ENCODE peak calls at places on chromosomes 1 and 21, in ten cellular contexts. T is IMR-90, D is uterus, S is fibroblast of mammary gland, X is foreskin fibroblast, L is PC-3, E is psoas muscle, B is GM12865, W is endodermal cell, Z is fibroblast of the aortic adventitia. G is an unnamed sample.
A peak's percentile ranks its signal among the peaks of the same experiment; 100 is the strongest.

GRCh38 chr1:32893198-32894018 is 7.1 kb downstream of the HPCA start:
- DNase-seq in Z (no peak), B (no peak), T (peak; percentile 20), W (peak; percentile 85), E (peak; percentile 61), L (no peak), X (peak; percentile 45), D (peak; percentile 70), S (peak; percentile 14), G (peak; percentile 12)

GRCh38 chr1:159170639-159171038 is 776 bp upstream of the CADM3 start:
- DNase-seq in D (no peak), S (peak; percentile 39), L (no peak), E (no peak), W (no peak), T (no peak), X (no peak), Z (peak; percentile 4), B (no peak), G (no peak)

GRCh38 chr1:50742523-50742922 is 217.5 kb downstream of the FAF1 start:
- DNase-seq in W (no peak), Z (no peak), L (peak; percentile 41), X (peak; percentile 50), E (no peak), D (no peak), S (peak; percentile 69), B (no peak), T (peak; percentile 41), G (no peak)

GRCh38 chr1:6412896-6413295 is 6.8 kb downstream of the HES2 start:
- DNase-seq in T (no peak), S (no peak), B (no peak), E (no peak), L (peak; percentile 98), X (no peak), D (no peak), Z (no peak), W (no peak), G (no peak)

GRCh38 chr21:32554832-32555436 is 30.4 kb downstream of the TCP10L start:
- DNase-seq in E (no peak), L (no peak), S (no peak), X (peak; percentile 6), W (no peak), B (no peak), D (no peak), Z (peak; percentile 57), T (peak; percentile 46), G (no peak)

GRCh38 chr1:232183802-232184201 is 446.1 kb downstream of the SIPA1L2 start:
- DNase-seq in E (no peak), D (no peak), W (peak; percentile 32), Z (no peak), X (no peak), L (no peak), S (no peak), B (no peak), T (no peak), G (no peak)

GRCh38 chr1:31626451-31627202 is 9.1 kb downstream of the HCRTR1 start:
- DNase-seq in L (no peak), X (peak; percentile 77), B (no peak), T (peak; percentile 29), S (peak; percentile 67), D (peak; percentile 45), Z (peak; percentile 33), W (no peak), E (peak; percentile 72), G (no peak)

GRCh38 chr1:157403203-157403602 is 149.1 kb downstream of the FCRL5 start:
- DNase-seq in L (peak; percentile 31), E (no peak), W (peak; percentile 85), B (peak; percentile 75), D (no peak), X (peak; percentile 48), T (no peak), S (no peak), Z (no peak), G (peak; percentile 9)

GRCh38 chr1:118081387-118081786 is 103.6 kb downstream of the SPAG17 start:
- DNase-seq in B (peak; percentile 52), Z (no peak), W (no peak), S (no peak), E (no peak), X (no peak), D (no peak), L (peak; percentile 19), T (no peak), G (no peak)

GRCh38 chr21:37208056-37208705 is 59.0 kb downstream of the VPS26C start:
- DNase-seq in E (peak; percentile 92), W (no peak), S (no peak), D (no peak), T (no peak), L (no peak), X (peak; percentile 50), Z (no peak), B (peak; percentile 91), G (peak; percentile 16)

GRCh38 chr1:110675060-110675791 is 486 bp upstream of the KCNA3 start:
- DNase-seq in E (peak; percentile 48), X (no peak), S (no peak), Z (no peak), W (peak; percentile 72), T (no peak), B (no peak), L (no peak), D (no peak), G (no peak)

GRCh38 chr1:236753554-236753953 is 41.5 kb upstream of the MTR start:
- DNase-seq in T (peak; percentile 21), Z (peak; percentile 19), S (peak; percentile 24), D (no peak), B (peak; percentile 31), E (no peak), L (peak; percentile 54), W (peak; percentile 79), X (peak; percentile 14), G (peak; percentile 16)

GRCh38 chr1:54996869-54997710 is 1.6 kb upstream of the BSND start:
- DNase-seq in T (no peak), E (no peak), S (no peak), D (no peak), L (no peak), W (peak; percentile 77), B (no peak), Z (peak; percentile 1), X (peak; percentile 41), G (peak; percentile 16)

GRCh38 chr1:6037338-6037762 is 8.3 kb upstream of the KCNAB2 start:
- DNase-seq in B (peak; percentile 47), E (no peak), L (peak; percentile 52), X (peak; percentile 55), T (peak; percentile 34), W (peak; percentile 63), Z (peak; percentile 13), S (peak; percentile 80), D (no peak), G (peak; percentile 63)

GRCh38 chr21:41706678-41707077 is 60.2 kb downstream of the RIPK4 start:
- DNase-seq in X (peak; percentile 15), E (no peak), T (peak; percentile 39), W (no peak), D (no peak), L (no peak), Z (peak; percentile 24), B (peak; percentile 16), S (peak; percentile 19), G (no peak)

GRCh38 chr1:167276969-167277368 is 56.3 kb downstream of the POU2F1 start:
- DNase-seq in E (no peak), W (no peak), B (peak; percentile 71), L (no peak), Z (no peak), X (no peak), D (no peak), S (no peak), T (no peak), G (no peak)

GRCh38 chr1:234933475-234933874 is 195.2 kb downstream of the TOMM20 start:
- DNase-seq in Z (peak; percentile 65), X (peak; percentile 87), E (peak; percentile 88), B (peak; percentile 88), S (peak; percentile 81), T (peak; percentile 69), L (peak; percentile 70), D (no peak), W (no peak), G (peak; percentile 71)
- TF ChIP-seq CTCF in Z (no peak), X (no peak), E (no peak), B (no peak), S (no peak), T (no peak), L (no peak), D (no peak), W (no peak), G (no peak)

DNA sequence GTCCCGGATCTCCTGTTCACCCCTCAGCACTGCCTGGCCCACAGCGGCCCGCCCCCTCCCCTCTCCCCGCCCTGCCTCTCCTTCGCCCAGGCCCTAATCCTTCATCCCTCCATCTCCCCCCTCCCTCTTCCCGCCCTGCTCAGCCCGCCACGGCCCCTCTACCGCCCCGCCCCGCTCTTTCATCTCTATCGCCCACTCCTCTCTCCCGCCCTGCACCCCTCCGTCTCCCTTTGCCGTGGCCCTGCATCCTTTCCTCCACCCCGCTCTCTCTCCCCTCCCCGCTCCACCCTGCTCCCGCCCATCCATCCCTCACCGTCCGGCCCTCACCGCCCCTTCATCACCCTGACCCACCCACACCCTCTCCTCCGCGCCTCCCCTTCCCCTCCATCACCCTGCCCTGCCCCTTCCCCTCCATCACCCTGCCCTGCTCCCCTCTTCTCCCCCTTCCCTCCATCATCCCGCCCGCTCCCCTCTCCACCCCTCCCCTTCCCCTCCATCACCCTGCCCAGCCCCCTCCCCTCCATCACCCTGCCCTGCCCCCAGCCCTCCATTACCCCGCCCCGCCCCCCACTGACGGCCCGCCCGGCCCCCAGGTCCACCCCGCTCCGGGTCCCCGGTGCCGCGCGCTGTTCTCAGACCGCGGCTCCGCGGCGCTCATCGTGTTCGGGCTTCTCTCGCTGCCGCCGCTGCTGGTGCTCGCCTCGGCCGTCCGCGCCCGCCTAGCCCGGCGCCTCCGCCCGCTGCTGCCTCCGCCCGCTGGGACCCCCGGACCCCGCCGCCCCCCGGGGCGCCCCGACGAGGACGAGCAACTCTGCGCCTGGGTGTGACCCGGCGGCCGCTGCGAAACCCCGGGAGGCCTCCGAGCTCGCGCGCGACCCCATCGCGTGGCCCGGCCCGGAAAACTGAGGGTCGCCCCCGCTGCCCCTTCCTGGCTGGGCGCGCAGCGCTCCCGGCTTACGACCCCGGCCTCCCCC is 6.2 kb upstream of the ANKRD65 start:
- DNase-seq in E (no peak), Z (no peak), D (no peak), W (peak; percentile 83), L (no peak), S (no peak), X (peak; percentile 51), T (no peak), B (no peak), G (no peak)
- H3K4me3 ChIP-seq in E (peak overlapping the region; percentile 52), Z (peak overlapping the region; percentile 54), D (peak overlapping the region; percentile 2), W (no peak overlapping the region), L (no peak overlapping the region), S (no peak overlapping the region), X (no peak overlapping the region), T (peak overlapping the region; percentile 58), B (no peak overlapping the region), G (peak overlapping the region; percentile 27)

DNA sequence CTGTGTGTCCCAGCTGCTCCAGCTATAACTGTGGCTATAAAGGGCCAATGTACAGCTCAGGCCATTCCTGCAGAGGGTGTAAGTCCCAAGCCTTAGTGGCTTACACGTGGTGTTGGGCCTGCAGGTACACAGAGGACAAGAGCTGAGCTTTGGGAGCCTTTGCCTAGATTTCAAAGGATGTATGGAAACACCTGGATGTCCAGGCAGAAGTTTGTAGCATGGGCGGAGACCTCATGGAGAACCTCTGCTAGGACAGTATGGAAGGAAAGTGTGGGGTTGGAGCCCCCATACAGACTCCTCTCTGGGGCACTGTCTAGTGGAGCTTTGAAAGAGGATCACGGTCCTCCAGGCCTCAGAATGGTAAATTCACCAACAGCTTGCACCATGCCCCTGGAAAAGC is 113.9 kb downstream of the RGS21 start:
- DNase-seq in D (no peak), W (no peak), E (no peak), S (no peak), T (no peak), Z (no peak), B (no peak), L (no peak), X (no peak), G (no peak)
- TF ChIP-seq CTCF in D (no peak), W (no peak), E (no peak), S (no peak), T (no peak), Z (no peak), B (no peak), L (no peak), X (no peak), G (no peak)

GRCh38 chr1:223010552-223011229 is 132.4 kb downstream of the TLR5 start:
- DNase-seq in B (no peak), W (no peak), E (no peak), Z (peak; percentile 43), S (peak; percentile 51), X (peak; percentile 28), T (peak; percentile 19), D (no peak), L (no peak), G (peak; percentile 32)
- H3K4me3 ChIP-seq in B (no peak overlapping the region), W (peak overlapping the region; percentile 43), E (no peak overlapping the region), Z (no peak overlapping the region), S (no peak overlapping the region), X (no peak overlapping the region), T (no peak overlapping the region), D (no peak overlapping the region), L (no peak overlapping the region), G (no peak overlapping the region)

G was measured in astrocyte of the spinal cord.